ENCODE peak calls at places on chromosomes 6 and 20, in ten cellular contexts. E is CD4-positive, CD25-positive, alpha-beta regulatory T cell; W is ascending aorta; T is HepG2; N is tibial nerve; B is keratinocyte; C is heart right ventricle; L is right cardiac atrium; O is A549; S is colonic mucosa. Y is an unnamed sample. For H3K9me3, the result is how much of the 10 kb centered on the place peaks cover.

GRCh38 chr6:144477396-144477795 is 192.3 kb downstream of the UTRN start:
- DNase-seq in E (no peak), W (no peak), T (no peak), N (no peak), B (no peak), C (no peak), L (no peak), O (no peak), S (no peak), Y (no peak)

GRCh38 chr6:117389227-117390057 is 36.3 kb downstream of the ROS1 start:
- DNase-seq in E (no peak), W (no peak), T (peak), N (no peak), B (peak), C (no peak), L (no peak), O (peak), S (peak), Y (no peak)

GRCh38 chr6:158774734-158775449 is 44.3 kb downstream of the EZR start:
- DNase-seq in E (no peak), W (no peak), T (no peak), N (no peak), B (no peak), C (no peak), L (no peak), O (no peak), S (no peak), Y (no peak)

GRCh38 chr6:89581669-89582068 is 56.9 kb downstream of the LYRM2 start:
- DNase-seq in E (no peak), W (no peak), T (no peak), N (no peak), B (no peak), C (no peak), L (no peak), O (no peak), S (no peak), Y (no peak)

GRCh38 chr6:39962831-39963230 is 28.6 kb upstream of the MOCS1 start:
- DNase-seq in E (no peak), W (no peak), T (no peak), N (no peak), B (no peak), C (no peak), L (no peak), O (no peak), S (no peak), Y (no peak)

GRCh38 chr6:88220493-88220892 is 54.3 kb upstream of the CNR1 start:
- DNase-seq in E (no peak), W (no peak), T (peak), N (no peak), B (no peak), C (no peak), L (no peak), O (peak), S (no peak), Y (no peak)

GRCh38 chr6:111737065-111737521 is 131.4 kb upstream of the TRAF3IP2 start:
- DNase-seq in E (no peak), W (no peak), T (peak), N (no peak), B (peak), C (no peak), L (no peak), O (no peak), S (no peak), Y (no peak)

GRCh38 chr20:5910192-5910591 is 40.1 kb downstream of the TRMT6 start:
- DNase-seq in E (no peak), W (no peak), T (no peak), N (no peak), B (no peak), C (no peak), L (no peak), O (no peak), S (no peak), Y (no peak)

GRCh38 chr6:138520463-138520862 is 21.2 kb upstream of the NHSL1 start:
- DNase-seq in E (peak), W (no peak), T (no peak), N (no peak), B (no peak), C (no peak), L (no peak), O (no peak), S (no peak), Y (no peak)

GRCh38 chr6:78947962-78948361 is 80.6 kb downstream of the IRAK1BP1 start:
- DNase-seq in E (no peak), W (no peak), T (no peak), N (no peak), B (no peak), C (no peak), L (no peak), O (no peak), S (no peak), Y (no peak)

GRCh38 chr6:46421939-46422338 is 69.3 kb downstream of the RCAN2 start:
- DNase-seq in E (no peak), W (no peak), T (no peak), N (no peak), B (no peak), C (no peak), L (no peak), O (no peak), S (no peak), Y (no peak)

GRCh38 chr6:125083684-125083990 is 69.9 kb upstream of the TPD52L1 start:
- DNase-seq in E (no peak), W (no peak), T (no peak), N (no peak), B (no peak), C (no peak), L (no peak), O (no peak), S (no peak), Y (no peak)

GRCh38 chr6:83117802-83118201 is 50.3 kb downstream of the DOP1A start:
- DNase-seq in E (no peak), W (no peak), T (no peak), N (no peak), B (no peak), C (no peak), L (no peak), O (no peak), S (no peak), Y (no peak)

GRCh38 chr6:5053038-5053437 is 32.1 kb upstream of the PPP1R3G start:
- DNase-seq in E (no peak), W (no peak), T (no peak), N (no peak), B (no peak), C (no peak), L (no peak), O (no peak), S (no peak), Y (no peak)

GRCh38 chr6:131161987-131162386 is 26.7 kb downstream of the AKAP7 start:
- DNase-seq in E (no peak), W (no peak), T (no peak), N (no peak), B (no peak), C (no peak), L (no peak), O (no peak), S (no peak), Y (no peak)

GRCh38 chr6:159751448-159751847 is 10.4 kb upstream of the ACAT2 start:
- DNase-seq in E (no peak), W (no peak), T (no peak), N (no peak), B (no peak), C (no peak), L (no peak), O (no peak), S (no peak), Y (no peak)

GRCh38 chr20:45771182-45771759 is 20.4 kb downstream of the WFDC3 start:
- DNase-seq in E (peak), W (peak), T (peak), N (peak), B (no peak), C (peak), L (peak), O (peak), S (peak), Y (peak)

DNA sequence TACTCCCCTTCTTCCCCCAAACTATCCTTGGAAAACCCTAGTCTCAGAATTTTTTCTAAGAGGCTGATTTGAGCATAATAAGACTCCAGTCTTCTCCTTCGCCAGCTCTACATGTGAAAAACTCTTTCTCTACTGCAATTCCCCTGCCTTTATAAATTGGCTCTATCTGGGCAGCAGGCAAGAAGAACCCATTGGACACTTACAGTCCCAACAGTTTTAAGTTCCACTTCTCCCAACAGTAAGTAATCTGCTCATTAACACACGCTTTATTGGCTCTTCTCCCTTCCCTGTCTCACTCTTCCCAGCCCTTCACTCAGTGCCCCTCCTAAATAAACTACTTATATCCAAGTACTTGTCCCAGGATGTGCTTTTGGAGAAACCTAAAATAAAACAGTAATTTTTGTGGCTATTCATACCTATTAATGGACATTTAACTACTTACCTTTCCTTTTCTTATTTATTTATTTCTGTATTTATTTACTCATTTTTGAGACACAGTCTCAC is 11.1 kb upstream of the DDR1 start:
- DNase-seq in E (no peak), W (no peak), T (no peak), N (no peak), B (no peak), C (no peak), L (no peak), O (no peak), S (no peak), Y (no peak)
- H3K9me3 ChIP-seq in E (under half), W (under half), T (under half), N (under half), B (under half), C (under half), L (under half), O (under half), S (under half), Y (under half)

DNA sequence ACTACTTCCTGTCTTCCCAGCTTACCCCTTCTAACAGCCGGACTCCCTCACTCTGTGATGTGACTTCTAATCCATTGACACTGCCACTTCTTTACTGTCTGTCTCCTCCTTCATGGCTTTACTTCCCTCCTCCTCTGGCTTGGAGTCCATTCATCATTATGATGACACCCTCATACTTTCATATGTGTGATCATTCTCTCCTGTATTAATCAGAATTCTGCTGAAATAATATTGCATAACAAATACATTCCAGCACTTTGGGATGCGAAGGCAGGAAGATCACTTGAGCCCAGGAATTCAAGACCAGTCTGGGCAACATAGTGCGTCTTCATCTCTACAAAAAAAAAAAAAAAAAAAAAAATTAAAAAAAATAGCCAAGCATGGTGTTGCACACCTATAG is 147.9 kb upstream of the BTBD3 start:
- DNase-seq in E (no peak), W (no peak), T (no peak), N (no peak), B (peak), C (no peak), L (no peak), O (no peak), S (no peak), Y (no peak)
- H3K9me3 ChIP-seq in E (under half), W (under half), T (under half), N (under half), B (under half), C (under half), L (under half), O (under half), S (under half), Y (under half)

DNA sequence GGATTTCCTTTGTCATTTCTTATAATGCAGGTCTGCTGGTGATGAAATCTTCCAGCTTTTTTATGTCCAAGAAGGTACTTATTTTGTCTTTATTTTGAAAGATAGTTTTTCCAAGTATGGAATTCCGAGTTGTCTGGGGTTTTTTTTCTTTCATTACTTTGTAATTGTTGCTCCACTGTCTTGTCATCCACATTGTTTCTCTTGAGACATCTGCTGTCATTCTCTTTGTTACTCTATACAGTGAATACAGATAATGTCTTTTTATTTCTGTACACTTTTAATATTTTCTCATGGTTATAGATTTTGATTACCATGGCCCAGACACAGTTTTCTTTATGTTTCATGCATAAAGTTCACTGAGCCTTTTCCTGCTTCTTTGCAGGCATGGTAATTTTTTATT is 133.1 kb downstream of the SYCP2 start:
- DNase-seq in E (no peak), W (no peak), T (no peak), N (no peak), B (no peak), C (no peak), L (no peak), O (no peak), S (no peak), Y (no peak)
- H3K9me3 ChIP-seq in E (under half), W (under half), T (half or more), N (under half), B (under half), C (under half), L (under half), O (under half), S (under half), Y (under half)

DNA sequence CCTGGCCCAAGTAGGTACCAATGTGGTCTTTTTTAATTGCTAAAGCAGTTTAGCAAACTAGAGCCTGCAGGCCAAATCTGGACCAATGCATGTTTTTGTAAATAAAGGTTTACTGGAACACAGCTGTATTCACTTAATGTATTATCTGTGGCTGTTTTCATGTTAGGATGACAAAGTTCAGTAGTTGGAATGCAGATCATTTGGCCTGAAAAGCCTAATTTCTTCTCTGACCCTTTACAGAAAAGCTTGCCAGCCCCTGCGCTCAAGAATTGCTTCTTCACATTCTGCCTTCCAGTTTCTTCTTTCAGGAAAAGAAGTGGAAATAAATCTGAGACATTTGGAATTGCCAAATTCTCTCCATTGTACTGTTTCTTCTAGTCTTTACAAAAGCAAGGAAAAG is 90.0 kb upstream of the MC3R start:
- DNase-seq in E (no peak), W (no peak), T (no peak), N (no peak), B (no peak), C (no peak), L (no peak), O (no peak), S (no peak), Y (no peak)
- H3K9me3 ChIP-seq in E (under half), W (under half), T (under half), N (under half), B (under half), C (under half), L (under half), O (under half), S (under half), Y (under half)

GRCh38 chr6:76026101-76026500 is 46.4 kb downstream of the IMPG1 start:
- DNase-seq in E (no peak), W (no peak), T (no peak), N (no peak), B (no peak), C (no peak), L (no peak), O (no peak), S (no peak), Y (no peak)
- H3K9me3 ChIP-seq in E (under half), W (under half), T (under half), N (under half), B (under half), C (under half), L (under half), O (under half), S (under half), Y (under half)

DNA sequence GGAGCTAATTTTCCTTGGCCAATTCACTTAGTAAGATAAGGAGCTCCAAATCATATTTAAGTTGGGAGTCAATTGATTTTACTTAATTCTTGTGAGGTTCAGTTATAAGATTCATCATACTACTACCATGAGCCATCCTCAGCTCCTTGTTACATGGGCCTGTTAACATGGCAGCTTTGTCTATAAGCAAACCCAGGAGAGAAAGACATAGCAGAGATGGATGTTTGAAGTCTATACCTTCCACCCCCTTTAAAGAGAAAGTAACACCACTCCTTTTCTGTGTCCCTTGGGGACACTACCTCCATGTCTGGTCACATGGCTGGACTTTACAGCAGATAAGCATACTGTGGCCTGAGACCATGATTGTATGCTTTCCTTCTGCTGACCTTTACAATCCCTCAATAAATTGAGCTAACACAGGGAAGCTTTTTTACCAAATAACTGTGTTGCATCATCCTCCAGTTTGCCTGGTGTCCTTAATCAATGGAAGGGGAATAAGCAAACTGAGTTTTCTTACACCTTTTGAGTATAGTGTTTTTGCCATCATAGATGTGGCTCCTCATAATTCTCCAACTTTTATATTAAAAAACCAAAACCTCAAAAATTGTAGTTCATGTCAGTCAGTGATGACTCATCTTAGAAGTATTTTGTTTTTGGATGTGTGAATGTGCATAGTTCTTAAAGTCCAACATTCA is 9.8 kb upstream of the ZNFX1 start:
- DNase-seq in E (no peak), W (no peak), T (peak), N (no peak), B (peak), C (no peak), L (no peak), O (no peak), S (no peak), Y (no peak)
- H3K9me3 ChIP-seq in E (half or more), W (under half), T (under half), N (under half), B (under half), C (under half), L (under half), O (under half), S (under half), Y (under half)

GRCh38 chr20:24936526-24937407 is 12.3 kb upstream of the CST7 start:
- DNase-seq in E (no peak), W (no peak), T (no peak), N (no peak), B (no peak), C (no peak), L (no peak), O (no peak), S (peak), Y (no peak)
- H3K9me3 ChIP-seq in E (under half), W (under half), T (under half), N (under half), B (under half), C (under half), L (under half), O (under half), S (under half), Y (under half)

DNA sequence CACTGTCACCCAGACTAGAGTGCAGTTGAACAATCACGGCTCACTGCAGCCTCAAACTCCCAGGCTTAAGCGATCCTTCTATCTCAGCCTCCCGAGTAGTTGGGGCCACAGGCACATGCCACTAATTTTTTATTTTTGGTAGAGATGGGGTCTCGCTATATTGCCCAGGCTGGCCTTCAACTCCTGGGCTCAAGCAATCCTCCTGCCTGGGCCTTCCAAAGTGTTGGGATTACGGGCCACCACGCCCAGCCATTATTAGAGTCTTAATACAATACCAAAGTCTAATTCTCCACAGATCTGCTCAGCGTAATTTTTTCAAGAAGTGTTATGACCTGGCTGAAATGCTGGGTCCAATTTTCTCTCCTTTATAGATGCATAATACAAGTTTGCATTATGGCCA is 3.0 kb downstream of the GCLC start:
- DNase-seq in E (no peak), W (no peak), T (no peak), N (no peak), B (no peak), C (no peak), L (no peak), O (no peak), S (no peak), Y (no peak)
- H3K9me3 ChIP-seq in E (under half), W (under half), T (under half), N (under half), B (under half), C (under half), L (under half), O (under half), S (under half), Y (under half)

GRCh38 chr6:167426074-167426473 is 101.2 kb downstream of the TTLL2 start:
- DNase-seq in E (no peak), W (no peak), T (no peak), N (no peak), B (no peak), C (no peak), L (no peak), O (no peak), S (no peak), Y (no peak)
- H3K9me3 ChIP-seq in E (under half), W (under half), T (under half), N (under half), B (under half), C (under half), L (under half), O (under half), S (under half), Y (under half)

DNA sequence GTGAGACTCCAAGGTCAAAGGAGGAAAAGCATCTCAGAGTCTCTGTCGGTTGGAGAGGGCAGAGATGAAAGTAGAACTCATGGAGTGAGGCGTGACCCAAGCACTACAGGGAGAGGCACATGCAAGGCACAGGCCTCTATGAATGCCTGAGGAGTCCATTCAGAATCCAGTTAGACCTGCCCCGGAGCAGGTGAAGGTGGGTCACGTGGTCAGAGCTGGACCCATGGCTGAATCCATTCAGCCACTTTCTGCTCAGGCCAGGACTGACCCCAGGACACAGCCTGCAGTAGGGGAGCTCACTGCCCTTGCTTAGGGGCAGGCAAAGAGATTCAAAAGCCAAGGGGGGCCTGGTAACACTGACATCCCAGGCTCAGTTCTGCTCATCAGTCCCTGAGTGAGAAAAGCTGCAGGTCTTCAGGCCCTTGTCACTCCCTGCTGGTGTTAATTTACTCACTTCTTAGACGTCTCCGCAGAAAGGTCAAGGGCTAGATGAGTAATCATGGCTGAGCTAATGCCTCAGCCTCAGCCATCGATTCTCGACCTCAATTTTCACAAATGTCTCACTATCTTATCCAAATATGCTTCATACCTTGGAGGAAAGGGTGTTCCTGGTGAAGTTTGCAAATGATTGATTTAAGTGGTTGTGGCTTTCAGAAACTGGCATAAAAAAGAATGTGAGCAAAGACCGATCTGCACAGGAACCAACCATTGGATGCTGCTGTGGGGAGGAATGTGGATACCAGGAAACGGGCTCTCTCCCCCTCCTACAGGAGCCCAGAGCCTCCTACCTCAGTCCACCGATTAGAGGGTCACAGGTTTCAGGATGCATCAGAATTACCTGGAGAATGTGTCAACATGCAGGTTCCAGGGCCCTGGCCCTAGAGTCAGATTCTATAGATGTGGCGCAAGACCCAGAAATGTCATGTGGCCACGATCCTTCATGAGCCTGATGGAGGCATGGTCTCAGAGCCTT is 584.4 kb downstream of the PTPRT start:
- DNase-seq in E (no peak), W (no peak), T (no peak), N (no peak), B (no peak), C (no peak), L (no peak), O (no peak), S (no peak), Y (no peak)
- H3K9me3 ChIP-seq in E (under half), W (under half), T (under half), N (under half), B (under half), C (under half), L (under half), O (under half), S (under half), Y (under half)